ENCODE peak calls at places on chromosomes 13 and 19, in eight cellular contexts. One of them, this sample, is unnamed.
A peak's percentile ranks its signal among the peaks of the same experiment; 100 is the strongest.

GRCh38 chr19:38248421-38248820 is 7.8 kb downstream of the PPP1R14A start:
- DNase-seq in DND-41: no peak
- DNase-seq in GM13976: no peak
- DNase-seq in glutamatergic neuron: no peak
- DNase-seq in PC-9: no peak
- DNase-seq in AG09319: no peak
- DNase-seq in endodermal cell: no peak
- DNase-seq in prostate gland: no peak
- DNase-seq in this sample: no peak

GRCh38 chr13:48738261-48738755 is 84.6 kb downstream of the CYSLTR2 start:
- DNase-seq in DND-41: no peak
- DNase-seq in GM13976: no peak
- DNase-seq in glutamatergic neuron: no peak
- DNase-seq in PC-9: no peak
- DNase-seq in AG09319: no peak
- DNase-seq in endodermal cell: no peak
- DNase-seq in prostate gland: no peak
- DNase-seq in this sample: no peak

GRCh38 chr19:40312533-40312932 is 27.4 kb upstream of the AKT2 start:
- DNase-seq in DND-41: no peak
- DNase-seq in GM13976: no peak
- DNase-seq in glutamatergic neuron: no peak
- DNase-seq in PC-9: no peak
- DNase-seq in AG09319: no peak
- DNase-seq in endodermal cell: no peak
- DNase-seq in prostate gland: no peak
- DNase-seq in this sample: no peak

GRCh38 chr13:101979825-101980224 is 422.0 kb downstream of the FGF14 start:
- DNase-seq in DND-41: no peak
- DNase-seq in GM13976: no peak
- DNase-seq in glutamatergic neuron: no peak
- DNase-seq in PC-9: no peak
- DNase-seq in AG09319: no peak
- DNase-seq in endodermal cell: no peak
- DNase-seq in prostate gland: no peak
- DNase-seq in this sample: no peak

GRCh38 chr13:28012896-28013295 is 24.4 kb upstream of the URAD start:
- DNase-seq in DND-41: no peak
- DNase-seq in GM13976: peak; percentile 77
- DNase-seq in glutamatergic neuron: no peak
- DNase-seq in PC-9: no peak
- DNase-seq in AG09319: no peak
- DNase-seq in endodermal cell: no peak
- DNase-seq in prostate gland: no peak
- DNase-seq in this sample: no peak

GRCh38 chr19:3586124-3586626 is 897 bp downstream of the GIPC3 start:
- DNase-seq in DND-41: peak; percentile 33
- DNase-seq in GM13976: peak; percentile 81
- DNase-seq in glutamatergic neuron: peak; percentile 48
- DNase-seq in PC-9: no peak
- DNase-seq in AG09319: no peak
- DNase-seq in endodermal cell: peak; percentile 81
- DNase-seq in prostate gland: no peak
- DNase-seq in this sample: no peak

GRCh38 chr13:27981006-27981708 is 7.3 kb downstream of the URAD start:
- DNase-seq in DND-41: no peak
- DNase-seq in GM13976: peak; percentile 6
- DNase-seq in glutamatergic neuron: no peak
- DNase-seq in PC-9: no peak
- DNase-seq in AG09319: no peak
- DNase-seq in endodermal cell: no peak
- DNase-seq in prostate gland: no peak
- DNase-seq in this sample: no peak

GRCh38 chr13:113453962-113454361 is 674 bp upstream of the ADPRHL1 start:
- DNase-seq in DND-41: no peak
- DNase-seq in GM13976: no peak
- DNase-seq in glutamatergic neuron: no peak
- DNase-seq in PC-9: no peak
- DNase-seq in AG09319: peak; percentile 11
- DNase-seq in endodermal cell: no peak
- DNase-seq in prostate gland: no peak
- DNase-seq in this sample: no peak

GRCh38 chr19:30528919-30529318 is 156.7 kb downstream of the ZNF536 start:
- DNase-seq in DND-41: no peak
- DNase-seq in GM13976: no peak
- DNase-seq in glutamatergic neuron: no peak
- DNase-seq in PC-9: no peak
- DNase-seq in AG09319: no peak
- DNase-seq in endodermal cell: no peak
- DNase-seq in prostate gland: no peak
- DNase-seq in this sample: no peak

GRCh38 chr19:12450817-12451216 is 10.0 kb upstream of the ZNF443 start:
- DNase-seq in DND-41: peak; percentile 17
- DNase-seq in GM13976: no peak
- DNase-seq in glutamatergic neuron: no peak
- DNase-seq in PC-9: no peak
- DNase-seq in AG09319: no peak
- DNase-seq in endodermal cell: peak; percentile 40
- DNase-seq in prostate gland: no peak
- DNase-seq in this sample: no peak

GRCh38 chr13:109160887-109161669 is 531.7 kb downstream of the MYO16 start:
- DNase-seq in DND-41: no peak
- DNase-seq in GM13976: peak; percentile 43
- DNase-seq in glutamatergic neuron: no peak
- DNase-seq in PC-9: peak; percentile 57
- DNase-seq in AG09319: no peak
- DNase-seq in endodermal cell: no peak
- DNase-seq in prostate gland: no peak
- DNase-seq in this sample: no peak

GRCh38 chr13:66634384-66634783 is 595.8 kb downstream of the PCDH9 start:
- DNase-seq in DND-41: no peak
- DNase-seq in GM13976: no peak
- DNase-seq in glutamatergic neuron: no peak
- DNase-seq in PC-9: no peak
- DNase-seq in AG09319: no peak
- DNase-seq in endodermal cell: no peak
- DNase-seq in prostate gland: no peak
- DNase-seq in this sample: no peak

GRCh38 chr13:52924241-52925148 is 76.1 kb upstream of the PCDH8 start:
- DNase-seq in DND-41: no peak
- DNase-seq in GM13976: no peak
- DNase-seq in glutamatergic neuron: no peak
- DNase-seq in PC-9: no peak
- DNase-seq in AG09319: no peak
- DNase-seq in endodermal cell: no peak
- DNase-seq in prostate gland: no peak
- DNase-seq in this sample: no peak
- TF ChIP-seq CTCF in DND-41: no peak
- TF ChIP-seq CTCF in GM13976: no peak
- TF ChIP-seq CTCF in glutamatergic neuron: no peak
- TF ChIP-seq CTCF in PC-9: no peak
- TF ChIP-seq CTCF in AG09319: no peak
- TF ChIP-seq CTCF in endodermal cell: peak; percentile 48
- TF ChIP-seq CTCF in prostate gland: no peak
- TF ChIP-seq CTCF in this sample: no peak

GRCh38 chr13:33184530-33184929 is 101.0 kb downstream of the STARD13 start:
- DNase-seq in DND-41: no peak
- DNase-seq in GM13976: no peak
- DNase-seq in glutamatergic neuron: no peak
- DNase-seq in PC-9: no peak
- DNase-seq in AG09319: no peak
- DNase-seq in endodermal cell: no peak
- DNase-seq in prostate gland: no peak
- DNase-seq in this sample: no peak
- TF ChIP-seq CTCF in DND-41: no peak
- TF ChIP-seq CTCF in GM13976: no peak
- TF ChIP-seq CTCF in glutamatergic neuron: no peak
- TF ChIP-seq CTCF in PC-9: no peak
- TF ChIP-seq CTCF in AG09319: no peak
- TF ChIP-seq CTCF in endodermal cell: no peak
- TF ChIP-seq CTCF in prostate gland: no peak
- TF ChIP-seq CTCF in this sample: no peak

GRCh38 chr13:31433201-31433600 is 233.4 kb downstream of the B3GLCT start:
- DNase-seq in DND-41: no peak
- DNase-seq in GM13976: no peak
- DNase-seq in glutamatergic neuron: no peak
- DNase-seq in PC-9: no peak
- DNase-seq in AG09319: peak; percentile 29
- DNase-seq in endodermal cell: no peak
- DNase-seq in prostate gland: no peak
- DNase-seq in this sample: no peak

GRCh38 chr13:31427151-31427867 is 227.5 kb downstream of the B3GLCT start:
- DNase-seq in DND-41: no peak
- DNase-seq in GM13976: no peak
- DNase-seq in glutamatergic neuron: no peak
- DNase-seq in PC-9: no peak
- DNase-seq in AG09319: no peak
- DNase-seq in endodermal cell: no peak
- DNase-seq in prostate gland: no peak
- DNase-seq in this sample: no peak

GRCh38 chr13:31433756-31434155 is 234.0 kb downstream of the B3GLCT start:
- DNase-seq in DND-41: no peak
- DNase-seq in GM13976: no peak
- DNase-seq in glutamatergic neuron: no peak
- DNase-seq in PC-9: no peak
- DNase-seq in AG09319: no peak
- DNase-seq in endodermal cell: no peak
- DNase-seq in prostate gland: no peak
- DNase-seq in this sample: no peak

GRCh38 chr13:31434613-31435012 is 234.8 kb downstream of the B3GLCT start:
- DNase-seq in DND-41: no peak
- DNase-seq in GM13976: no peak
- DNase-seq in glutamatergic neuron: no peak
- DNase-seq in PC-9: no peak
- DNase-seq in AG09319: no peak
- DNase-seq in endodermal cell: no peak
- DNase-seq in prostate gland: no peak
- DNase-seq in this sample: no peak

GRCh38 chr13:31431722-31432137 is 232.0 kb downstream of the B3GLCT start:
- DNase-seq in DND-41: peak; percentile 54
- DNase-seq in GM13976: peak; percentile 23
- DNase-seq in glutamatergic neuron: peak; percentile 73
- DNase-seq in PC-9: no peak
- DNase-seq in AG09319: no peak
- DNase-seq in endodermal cell: peak; percentile 85
- DNase-seq in prostate gland: peak; percentile 9
- DNase-seq in this sample: no peak
- TF ChIP-seq CTCF in DND-41: peak; percentile 82
- TF ChIP-seq CTCF in GM13976: peak; percentile 64
- TF ChIP-seq CTCF in glutamatergic neuron: peak; percentile 96
- TF ChIP-seq CTCF in PC-9: peak; percentile 82
- TF ChIP-seq CTCF in AG09319: peak; percentile 79
- TF ChIP-seq CTCF in endodermal cell: peak; percentile 93
- TF ChIP-seq CTCF in prostate gland: peak; percentile 63
- TF ChIP-seq CTCF in this sample: peak; percentile 77

DNA sequence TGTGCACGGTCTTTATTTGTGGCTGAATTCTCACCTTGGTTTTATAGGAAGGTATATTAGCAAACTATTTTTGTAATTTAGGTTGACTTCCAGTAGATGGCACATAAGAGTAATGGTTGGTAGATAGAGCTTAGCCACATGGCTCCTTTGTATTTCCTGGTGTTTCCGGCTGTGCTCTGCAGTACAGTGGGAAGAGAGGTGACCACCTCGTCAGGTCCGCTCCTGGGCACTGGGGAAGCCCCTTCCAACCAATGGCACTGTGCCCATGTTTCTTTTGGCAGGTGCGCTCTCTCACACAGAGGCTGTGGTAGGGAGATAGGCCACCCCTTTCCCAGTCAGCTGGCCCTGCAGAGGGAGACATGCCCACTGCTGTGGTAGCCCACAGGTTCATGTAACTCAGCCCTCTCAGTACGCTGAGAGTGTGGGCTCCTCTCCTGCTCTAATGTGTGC is 74.3 kb upstream of the ATP12A start:
- DNase-seq in DND-41: peak; percentile 25
- DNase-seq in GM13976: no peak
- DNase-seq in glutamatergic neuron: no peak
- DNase-seq in PC-9: peak; percentile 65
- DNase-seq in AG09319: no peak
- DNase-seq in endodermal cell: peak; percentile 72
- DNase-seq in prostate gland: no peak
- DNase-seq in this sample: no peak
- TF ChIP-seq CTCF in DND-41: peak; percentile 55
- TF ChIP-seq CTCF in GM13976: peak; percentile 5
- TF ChIP-seq CTCF in glutamatergic neuron: no peak
- TF ChIP-seq CTCF in PC-9: peak; percentile 68
- TF ChIP-seq CTCF in AG09319: no peak
- TF ChIP-seq CTCF in endodermal cell: peak; percentile 69
- TF ChIP-seq CTCF in prostate gland: no peak
- TF ChIP-seq CTCF in this sample: peak; percentile 41